ENCODE peak calls at places on chromosomes 1 and 21, in four cellular contexts. H, W, X and V are unnamed samples. For H3K36me3, the result is how much of the 10 kb centered on the place peaks cover.

GRCh38 chr1:157377216-157377821 is 175.0 kb downstream of the FCRL5 start:
- DNase-seq in W (peak), H (no peak), X (no peak), V (no peak)

GRCh38 chr1:220787069-220787614 is 429 bp downstream of the MTARC1 start:
- DNase-seq in H (no peak), X (peak), W (peak), V (peak)

GRCh38 chr1:20787775-20788488 is 825 bp upstream of the HP1BP3 start:
- DNase-seq in W (peak), X (no peak), H (peak), V (no peak)

GRCh38 chr1:114758251-114758832 is 558 bp upstream of the CSDE1 start:
- DNase-seq in W (peak), X (no peak), H (no peak), V (no peak)

GRCh38 chr1:110783292-110783918 is 89.5 kb upstream of the CD53 start:
- DNase-seq in X (no peak), W (peak), H (peak), V (no peak)

GRCh38 chr1:16245476-16246196 is 8.7 kb upstream of the CPLANE2 start:
- DNase-seq in H (no peak), X (no peak), W (no peak), V (no peak)

GRCh38 chr1:55071477-55071876 is 32.1 kb downstream of the PCSK9 start:
- DNase-seq in X (no peak), H (peak), W (peak), V (no peak)

GRCh38 chr1:54094001-54094729 is 40.8 kb downstream of the TCEANC2 start:
- DNase-seq in W (no peak), X (no peak), H (no peak), V (no peak)

GRCh38 chr1:29621826-29622435 is 385.6 kb downstream of the PTPRU start:
- DNase-seq in H (no peak), W (no peak), X (no peak), V (no peak)

GRCh38 chr1:213983589-213984386 is 4.0 kb upstream of the PROX1 start:
- DNase-seq in W (no peak), H (no peak), X (no peak), V (no peak)

GRCh38 chr21:45504516-45505415 is 37.5 kb downstream of the SLC19A1 start:
- DNase-seq in X (peak), H (no peak), W (no peak), V (peak)

GRCh38 chr1:36849956-36850355 is 184.4 kb downstream of the GRIK3 start:
- DNase-seq in H (no peak), X (no peak), W (no peak), V (no peak)

GRCh38 chr1:44036409-44037111 is 5.3 kb upstream of the SLC6A9 start:
- DNase-seq in H (no peak), W (peak), X (peak), V (no peak)

GRCh38 chr1:245512181-245512888 is 357.6 kb downstream of the KIF26B start:
- DNase-seq in X (no peak), W (peak), H (no peak), V (no peak)

GRCh38 chr1:160108888-160109662 is 6.5 kb upstream of the ATP1A2 start:
- DNase-seq in H (no peak), W (peak), X (no peak), V (no peak)

GRCh38 chr1:200364121-200364759 is 45.6 kb downstream of the ZNF281 start:
- DNase-seq in H (no peak), W (no peak), X (no peak), V (no peak)

GRCh38 chr1:73333847-73334503 is 864.0 kb downstream of the LRRIQ3 start:
- DNase-seq in H (no peak), W (no peak), X (no peak), V (no peak)

GRCh38 chr1:16145030-16145987 is 10.6 kb downstream of the EPHA2 start:
- DNase-seq in H (peak), W (no peak), X (peak), V (peak)

GRCh38 chr21:22711636-22712035 is 1713.4 kb downstream of the NCAM2 start:
- DNase-seq in X (no peak), H (no peak), W (no peak), V (no peak)

GRCh38 chr1:197595244-197595904 is 179.9 kb downstream of the DENND1B start:
- DNase-seq in X (no peak), H (no peak), W (no peak), V (no peak)

GRCh38 chr21:45313015-45313414 is 25.3 kb upstream of the POFUT2 start:
- DNase-seq in H (no peak), X (peak), W (no peak), V (peak)

GRCh38 chr1:108747128-108747827 is 804 bp downstream of the STXBP3 start:
- DNase-seq in X (peak), H (peak), W (peak), V (peak)

GRCh38 chr1:37945743-37946702 is 830 bp downstream of the INPP5B start:
- DNase-seq in H (no peak), W (peak), X (peak), V (peak)

GRCh38 chr1:19124273-19124672 is 85.8 kb downstream of the UBR4 start:
- DNase-seq in H (no peak), X (no peak), W (no peak), V (no peak)

GRCh38 chr1:1024421-1025415 is 4.8 kb downstream of the AGRN start:
- DNase-seq in W (no peak), H (no peak), X (no peak), V (no peak)

GRCh38 chr1:43425045-43425444 is 28.7 kb downstream of the HYI start:
- DNase-seq in H (no peak), W (no peak), X (no peak), V (no peak)

GRCh38 chr1:115158181-115158580 is 68.9 kb upstream of the TSPAN2 start:
- DNase-seq in H (no peak), W (no peak), X (no peak), V (no peak)

GRCh38 chr1:235500971-235501540 is 3.2 kb downstream of the B3GALNT2 start:
- DNase-seq in W (no peak), H (no peak), X (no peak), V (no peak)

GRCh38 chr1:9912264-9912936 is 2.3 kb upstream of the CTNNBIP1 start:
- DNase-seq in H (no peak), X (no peak), W (no peak), V (no peak)
- TF ChIP-seq POLR2AphosphoS5 in H (no peak), X (no peak), W (no peak), V (no peak)

GRCh38 chr1:9992910-9993309 is 4.1 kb upstream of the RBP7 start:
- DNase-seq in W (no peak), X (no peak), H (no peak), V (no peak)

GRCh38 chr1:9993571-9994075 is 3.4 kb upstream of the RBP7 start:
- DNase-seq in X (no peak), H (no peak), W (no peak), V (no peak)

GRCh38 chr1:10001016-10001665 is 4.1 kb downstream of the RBP7 start:
- DNase-seq in H (no peak), W (no peak), X (no peak), V (no peak)

GRCh38 chr1:9990944-9991343 is 6.1 kb upstream of the RBP7 start:
- DNase-seq in W (no peak), X (no peak), H (no peak), V (no peak)

GRCh38 chr1:9996624-9997582 is at the start of gene RBP7:
- DNase-seq in H (no peak), X (no peak), W (peak), V (peak)
- H3K4me3 ChIP-seq in H (peak), X (peak), W (peak), V (peak)

DNA sequence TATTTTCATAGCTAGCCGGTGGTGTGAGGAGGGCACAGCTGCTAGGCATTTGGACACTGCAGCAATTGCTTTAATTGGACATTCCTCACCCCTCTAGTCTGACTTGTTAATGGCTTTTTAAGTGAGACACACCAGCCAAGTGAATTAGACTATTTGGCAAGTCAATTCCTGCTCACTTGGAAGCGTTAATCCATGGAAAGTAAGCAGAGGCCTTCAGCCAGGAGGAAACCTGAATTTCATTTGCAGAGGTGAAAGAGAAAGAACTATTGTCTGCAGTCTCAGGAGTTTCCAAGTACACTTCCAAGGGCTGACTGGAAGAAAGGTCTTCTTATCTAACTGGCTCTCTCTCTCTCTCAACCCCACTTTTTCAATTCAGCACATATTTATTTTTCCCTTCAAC is 175.8 kb downstream of the ST6GALNAC3 start:
- DNase-seq in W (no peak), H (no peak), X (no peak), V (no peak)
- H3K36me3 ChIP-seq in W (under half), H (under half), X (under half), V (under half)

GRCh38 chr1:2344121-2344681 is 47.2 kb downstream of the MORN1 start:
- DNase-seq in W (no peak), X (no peak), H (no peak), V (peak)
- TF ChIP-seq POLR2AphosphoS5 in W (no peak), X (no peak), H (no peak), V (no peak)

GRCh38 chr1:248751635-248752034 is 3.9 kb downstream of the LYPD8 start:
- DNase-seq in X (no peak), W (no peak), H (no peak), V (no peak)

GRCh38 chr1:248755505-248755904 is at the start of gene LYPD8:
- DNase-seq in W (no peak), X (no peak), H (no peak), V (no peak)

GRCh38 chr1:248752981-248753525 is 2.5 kb downstream of the LYPD8 start:
- DNase-seq in X (no peak), H (no peak), W (no peak), V (no peak)

GRCh38 chr1:248752119-248752931 is 3.2 kb downstream of the LYPD8 start:
- DNase-seq in W (no peak), X (no peak), H (no peak), V (no peak)

GRCh38 chr1:248753715-248754280 is 1.8 kb downstream of the LYPD8 start:
- DNase-seq in W (no peak), H (no peak), X (no peak), V (no peak)
- H3K4me3 ChIP-seq in W (no peak), H (no peak), X (no peak), V (no peak)

DNA sequence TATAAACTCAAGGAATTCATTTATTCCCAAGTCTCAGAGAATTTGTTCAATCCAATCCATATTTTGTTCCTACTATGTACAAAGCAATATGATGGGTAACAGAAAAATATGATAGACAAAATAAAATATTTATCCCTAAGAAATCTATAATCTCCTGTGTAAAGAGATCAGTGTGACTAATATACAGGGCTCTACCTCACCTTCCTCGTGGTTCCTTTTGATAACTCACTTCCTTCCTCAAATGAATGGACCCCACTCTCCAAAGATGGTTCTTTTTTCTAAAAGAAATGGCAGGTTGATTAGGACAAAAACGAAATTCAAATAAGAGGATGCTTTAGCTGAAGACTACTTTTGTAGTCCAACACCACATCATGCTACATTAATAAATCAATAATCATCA is 7.6 kb downstream of the CLSPN start:
- DNase-seq in X (no peak), W (no peak), H (no peak), V (no peak)
- H3K36me3 ChIP-seq in X (under half), W (under half), H (under half), V (under half)

GRCh38 chr21:33552093-33552998 is 9.5 kb downstream of the SON start:
- DNase-seq in W (peak), X (no peak), H (no peak), V (no peak)
- TF ChIP-seq POLR2AphosphoS5 in W (no peak), X (peak), H (no peak), V (peak)

DNA sequence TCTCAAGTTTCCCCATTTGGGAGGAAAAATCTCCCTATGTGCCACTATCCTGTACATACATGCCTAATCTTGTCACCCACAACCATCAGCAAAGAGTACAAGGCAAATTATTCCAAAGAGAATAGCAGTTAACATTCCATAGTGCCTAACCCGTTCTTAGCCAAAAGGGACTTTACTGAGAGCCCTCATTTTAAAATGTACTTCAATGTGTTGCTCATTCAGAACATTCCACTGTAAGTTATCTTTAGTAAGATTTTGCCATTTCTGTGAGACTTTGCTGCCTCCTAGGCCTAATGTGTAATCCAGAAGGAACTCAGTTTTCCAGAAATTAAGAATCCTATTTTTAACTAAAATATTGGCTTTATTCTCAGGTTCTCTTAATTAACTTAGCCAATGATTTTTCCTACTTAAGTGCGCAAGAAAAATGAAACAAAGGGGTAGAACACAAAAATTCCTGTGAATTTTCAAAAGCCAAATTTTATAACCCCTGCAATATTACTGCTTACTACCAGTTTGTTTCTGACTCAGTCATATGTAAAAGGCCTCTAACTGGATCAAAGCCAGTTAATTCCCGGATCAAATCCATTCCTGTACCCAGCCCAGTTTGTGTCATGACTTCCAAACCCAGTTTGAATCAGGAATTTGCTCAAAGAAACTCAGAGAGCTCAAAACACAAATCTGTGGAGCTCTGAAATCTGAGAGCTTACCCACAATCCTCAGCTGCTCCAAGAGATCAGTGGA is 11.4 kb upstream of the MRPL55 start:
- DNase-seq in W (no peak), X (no peak), H (no peak), V (no peak)
- H3K4me3 ChIP-seq in W (no peak), X (no peak), H (no peak), V (no peak)

GRCh38 chr1:17637055-17637454 is 97.6 kb downstream of the ARHGEF10L start:
- DNase-seq in H (no peak), W (no peak), X (no peak), V (no peak)
- H3K36me3 ChIP-seq in H (under half), W (under half), X (under half), V (half or more)

GRCh38 chr1:78601068-78601467 is 19.2 kb upstream of the IFI44L start:
- DNase-seq in X (no peak), W (no peak), H (no peak), V (no peak)
- TF ChIP-seq POLR2AphosphoS5 in X (no peak), W (no peak), H (no peak), V (no peak)